ENCODE peak calls at places on chromosomes 1 and 21, in nine cellular contexts. B is fibroblast of pulmonary artery; F is cardiac muscle cell; I is tibial nerve; A is Peyer's patch; S is CD4-positive, alpha-beta T cell; R is tibial artery; K is glutamatergic neuron; C is adrenal gland. E is an unnamed sample.
A peak's percentile ranks its signal among the peaks of the same experiment; 100 is the strongest.

GRCh38 chr1:151728151-151728711 is 6.9 kb downstream of the RIIAD1 start:
- DNase-seq in B (peak; percentile 48), F (peak; percentile 20), I (no peak), A (no peak), S (no peak), R (no peak), K (no peak), C (no peak), E (peak; percentile 55)

GRCh38 chr21:39525129-39525528 is 73.4 kb downstream of the SH3BGR start:
- DNase-seq in B (no peak), F (no peak), I (no peak), A (no peak), S (no peak), R (no peak), K (no peak), C (no peak), E (no peak)

GRCh38 chr1:117061986-117062415 is 1.9 kb downstream of the TTF2 start:
- DNase-seq in B (peak; percentile 82), F (no peak), I (no peak), A (no peak), S (no peak), R (no peak), K (no peak), C (no peak), E (peak; percentile 51)

GRCh38 chr1:154453577-154454352 is 48.3 kb upstream of the TDRD10 start:
- DNase-seq in B (peak; percentile 78), F (no peak), I (no peak), A (no peak), S (no peak), R (no peak), K (no peak), C (no peak), E (peak; percentile 89)

GRCh38 chr1:234765672-234766071 is 155.7 kb upstream of the IRF2BP2 start:
- DNase-seq in B (no peak), F (no peak), I (no peak), A (no peak), S (no peak), R (no peak), K (no peak), C (no peak), E (no peak)

GRCh38 chr1:75999034-75999433 is 66.8 kb upstream of the ASB17 start:
- DNase-seq in B (no peak), F (no peak), I (no peak), A (no peak), S (no peak), R (no peak), K (no peak), C (no peak), E (no peak)

GRCh38 chr1:156581661-156582387 is 2.3 kb downstream of the TTC24 start:
- DNase-seq in B (no peak), F (no peak), I (no peak), A (peak; percentile 67), S (peak; percentile 13), R (no peak), K (no peak), C (no peak), E (no peak)

GRCh38 chr1:203672354-203672753 is 45.7 kb downstream of the ATP2B4 start:
- DNase-seq in B (peak; percentile 61), F (peak; percentile 64), I (no peak), A (no peak), S (no peak), R (peak; percentile 64), K (peak; percentile 45), C (no peak), E (peak; percentile 81)

GRCh38 chr1:114113801-114114750 is 39.6 kb downstream of the SYT6 start:
- DNase-seq in B (no peak), F (no peak), I (peak; percentile 21), A (no peak), S (no peak), R (peak; percentile 48), K (no peak), C (peak; percentile 33), E (no peak)

GRCh38 chr1:21851430-21852250 is 39.6 kb downstream of the LDLRAD2 start:
- DNase-seq in B (no peak), F (no peak), I (no peak), A (no peak), S (no peak), R (no peak), K (no peak), C (no peak), E (no peak)

GRCh38 chr1:158506369-158506987 is 34.5 kb downstream of the OR10R2 start:
- DNase-seq in B (peak; percentile 60), F (peak; percentile 55), I (peak; percentile 33), A (peak; percentile 63), S (peak; percentile 6), R (no peak), K (peak; percentile 41), C (peak; percentile 31), E (no peak)

GRCh38 chr1:150121236-150121862 is 28.4 kb upstream of the PLEKHO1 start:
- DNase-seq in B (peak; percentile 20), F (no peak), I (no peak), A (no peak), S (no peak), R (no peak), K (no peak), C (no peak), E (no peak)

GRCh38 chr1:3690282-3691065 is 38.2 kb downstream of the TP73 start:
- DNase-seq in B (no peak), F (no peak), I (no peak), A (no peak), S (no peak), R (no peak), K (no peak), C (no peak), E (no peak)

GRCh38 chr1:38071530-38072266 is 25.1 kb upstream of the POU3F1 start:
- DNase-seq in B (peak; percentile 60), F (no peak), I (no peak), A (no peak), S (no peak), R (no peak), K (no peak), C (no peak), E (peak; percentile 46)

DNA sequence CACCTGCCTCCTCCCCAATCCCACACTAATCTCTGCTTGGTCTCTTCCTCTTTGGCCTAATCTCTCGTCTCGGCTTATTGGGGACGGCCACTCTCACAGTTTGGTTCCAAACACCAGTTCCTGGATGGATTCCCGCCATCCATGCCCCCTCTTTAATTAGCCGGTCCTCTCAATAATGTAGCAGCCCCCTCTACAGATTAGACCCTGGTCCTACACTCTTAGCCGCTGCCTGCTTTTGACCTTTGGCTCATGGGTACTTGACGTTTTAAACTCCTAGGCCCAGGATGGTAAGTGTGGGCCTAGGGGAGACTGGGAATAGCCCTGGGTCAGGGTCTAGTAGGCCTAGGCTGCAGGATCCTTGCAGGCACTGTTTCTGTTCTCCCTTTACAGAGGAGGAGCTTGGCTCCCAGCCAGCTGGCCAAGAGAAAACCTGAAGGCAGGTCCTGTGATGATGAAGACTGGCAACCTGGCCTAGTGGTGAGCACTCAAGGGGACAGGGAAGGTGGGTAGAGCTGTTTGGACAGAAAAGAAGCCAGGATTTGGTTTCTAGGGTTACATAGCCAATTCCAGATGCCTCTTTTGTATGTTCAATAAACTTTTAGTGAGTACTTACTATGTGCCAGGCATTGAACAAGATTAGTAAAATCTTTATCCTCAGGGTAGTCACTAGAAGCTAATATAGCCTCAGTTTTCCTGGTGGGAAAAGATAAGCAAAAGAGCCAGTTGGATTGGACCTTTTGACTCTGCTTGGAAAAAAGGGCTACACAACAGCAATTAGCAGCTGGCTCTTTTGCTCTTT is 758 bp downstream of the RAD54L start:
- DNase-seq in B (no peak), F (peak; percentile 21), I (no peak), A (peak; percentile 54), S (no peak), R (peak; percentile 30), K (peak; percentile 17), C (peak; percentile 38), E (no peak)
- TF ChIP-seq CTCF in B (no peak), F (no peak), I (no peak), A (no peak), S (no peak), R (no peak), K (no peak), C (no peak), E (no peak)

GRCh38 chr1:41476807-41477361 is 7.6 kb downstream of the EDN2 start:
- DNase-seq in B (no peak), F (no peak), I (peak; percentile 45), A (peak; percentile 93), S (no peak), R (no peak), K (no peak), C (peak; percentile 87), E (no peak)

GRCh38 chr1:41473738-41474362 is 10.6 kb downstream of the EDN2 start:
- DNase-seq in B (no peak), F (no peak), I (no peak), A (no peak), S (no peak), R (no peak), K (no peak), C (no peak), E (no peak)

GRCh38 chr1:41474490-41475271 is 9.8 kb downstream of the EDN2 start:
- DNase-seq in B (no peak), F (no peak), I (no peak), A (no peak), S (no peak), R (peak; percentile 46), K (peak; percentile 47), C (peak; percentile 78), E (no peak)

GRCh38 chr1:41475346-41475745 is 9.1 kb downstream of the EDN2 start:
- DNase-seq in B (no peak), F (no peak), I (no peak), A (no peak), S (no peak), R (no peak), K (no peak), C (no peak), E (no peak)

GRCh38 chr1:41475859-41476567 is 8.5 kb downstream of the EDN2 start:
- DNase-seq in B (no peak), F (no peak), I (no peak), A (no peak), S (no peak), R (no peak), K (no peak), C (peak; percentile 25), E (peak; percentile 58)
- TF ChIP-seq CTCF in B (peak; percentile 9), F (peak; percentile 13), I (no peak), A (no peak), S (no peak), R (no peak), K (no peak), C (no peak), E (peak; percentile 23)

GRCh38 chr1:93735722-93736121 is 54.1 kb upstream of the BCAR3 start:
- DNase-seq in B (peak; percentile 76), F (no peak), I (no peak), A (no peak), S (no peak), R (no peak), K (no peak), C (no peak), E (peak; percentile 94)
- TF ChIP-seq CTCF in B (peak; percentile 26), F (peak; percentile 30), I (no peak), A (no peak), S (no peak), R (no peak), K (no peak), C (no peak), E (peak; percentile 78)

DNA sequence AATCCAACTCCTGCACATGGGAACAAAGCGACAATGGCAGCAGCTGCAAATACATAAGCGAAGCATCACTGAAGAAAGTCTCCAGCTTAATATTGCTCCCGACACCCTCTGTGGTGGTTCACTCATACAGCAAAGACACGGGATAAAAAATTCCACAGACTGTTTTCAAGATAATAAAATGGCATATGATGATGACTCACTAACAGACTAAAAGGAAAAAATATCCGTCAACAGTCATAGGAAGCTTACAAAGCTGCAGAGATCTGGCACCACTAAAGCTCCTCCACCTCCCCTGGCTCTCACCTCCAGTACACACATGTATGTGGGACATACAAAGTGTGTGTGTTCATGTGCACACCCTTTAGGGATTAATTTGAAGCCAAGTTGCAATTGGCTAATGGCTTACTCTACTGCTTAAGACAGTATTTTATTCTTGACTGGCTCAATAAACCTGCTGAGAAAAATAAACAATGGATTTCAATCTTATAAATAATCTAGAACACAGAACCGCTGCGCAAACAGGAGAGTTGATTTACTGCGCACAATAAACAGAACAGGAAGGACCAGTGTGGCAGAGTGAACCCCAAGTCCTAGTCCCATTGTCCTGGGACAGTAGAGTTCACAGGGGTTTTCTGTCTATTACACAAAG is 94.4 kb downstream of the SLC45A1 start:
- DNase-seq in B (peak; percentile 93), F (no peak), I (peak; percentile 53), A (no peak), S (no peak), R (peak; percentile 60), K (no peak), C (peak; percentile 69), E (peak; percentile 85)
- TF ChIP-seq CTCF in B (peak; percentile 28), F (peak; percentile 33), I (no peak), A (no peak), S (no peak), R (no peak), K (no peak), C (peak; percentile 36), E (peak; percentile 44)